ENCODE peak calls at places on chromosomes 13 and 19, in ten cellular contexts. F, L, K, N, E, J, Q, W, S and X are unnamed samples.

GRCh38 chr19:4523306-4524110 is 5.2 kb upstream of the PLIN4 start:
- DNase-seq in F (peak), L (peak), K (peak), N (no peak), E (peak), J (peak), Q (peak), W (peak), S (peak), X (peak)

GRCh38 chr19:10299545-10300458 is 9.8 kb downstream of the ZGLP1 start:
- DNase-seq in F (no peak), L (no peak), K (no peak), N (no peak), E (peak), J (no peak), Q (no peak), W (no peak), S (no peak), X (no peak)

GRCh38 chr19:3404324-3405260 is 38.2 kb downstream of the NFIC start:
- DNase-seq in F (no peak), L (peak), K (peak), N (no peak), E (peak), J (no peak), Q (no peak), W (peak), S (peak), X (no peak)

GRCh38 chr19:33235269-33235995 is 9.8 kb upstream of the SLC7A10 start:
- DNase-seq in F (peak), L (peak), K (peak), N (peak), E (peak), J (peak), Q (peak), W (peak), S (peak), X (peak)

GRCh38 chr13:40611635-40612422 is 54.6 kb downstream of the FOXO1 start:
- DNase-seq in F (no peak), L (no peak), K (no peak), N (no peak), E (no peak), J (no peak), Q (no peak), W (no peak), S (no peak), X (no peak)

GRCh38 chr19:52722062-52723005 is 12.5 kb downstream of the ZNF611 start:
- DNase-seq in F (no peak), L (no peak), K (no peak), N (peak), E (peak), J (no peak), Q (no peak), W (no peak), S (no peak), X (no peak)

GRCh38 chr13:101892296-101892695 is 439.8 kb downstream of the ITGBL1 start:
- DNase-seq in F (no peak), L (no peak), K (no peak), N (no peak), E (no peak), J (no peak), Q (no peak), W (no peak), S (no peak), X (no peak)

GRCh38 chr19:55097864-55098715 is 19.3 kb downstream of the PPP1R12C start:
- DNase-seq in F (no peak), L (no peak), K (no peak), N (no peak), E (no peak), J (no peak), Q (no peak), W (no peak), S (no peak), X (no peak)

GRCh38 chr19:18862976-18863842 is 31.4 kb downstream of the UPF1 start:
- DNase-seq in F (no peak), L (no peak), K (no peak), N (no peak), E (no peak), J (no peak), Q (no peak), W (no peak), S (no peak), X (no peak)